ENCODE peak calls at places on chromosome 16, in six cellular contexts. P is cardiac fibroblast, F is K562, Y is A549, L is progenitor cell of endocrine pancreas, A is AG10803. C is an unnamed sample.

GRCh38 chr16:578870-579405 is 9.2 kb downstream of the PIGQ start:
- DNase-seq in P (peak), F (peak), Y (peak), L (peak), A (peak), C (no peak)

GRCh38 chr16:55949518-55949917 is 74.3 kb upstream of the CES5A start:
- DNase-seq in P (peak), F (no peak), Y (no peak), L (no peak), A (peak), C (no peak)

GRCh38 chr16:117381-118365 is 20.8 kb downstream of the NPRL3 start:
- DNase-seq in P (peak), F (peak), Y (peak), L (peak), A (peak), C (peak)

GRCh38 chr16:85577899-85578598 is 35.1 kb upstream of the GSE1 start:
- DNase-seq in P (no peak), F (no peak), Y (no peak), L (no peak), A (no peak), C (no peak)

GRCh38 chr16:1877089-1877488 is 5.1 kb upstream of the MEIOB start:
- DNase-seq in P (no peak), F (no peak), Y (no peak), L (no peak), A (no peak), C (no peak)

GRCh38 chr16:50025544-50025931 is 513 bp downstream of the CNEP1R1 start:
- DNase-seq in P (peak), F (peak), Y (peak), L (no peak), A (peak), C (no peak)

GRCh38 chr16:46658925-46659324 is 30.1 kb downstream of the VPS35 start:
- DNase-seq in P (no peak), F (no peak), Y (no peak), L (no peak), A (no peak), C (no peak)

GRCh38 chr16:84020353-84020752 is 22.2 kb downstream of the SLC38A8 start:
- DNase-seq in P (no peak), F (no peak), Y (no peak), L (no peak), A (no peak), C (no peak)

GRCh38 chr16:51854401-51854951 is 692.5 kb downstream of the TOX3 start:
- DNase-seq in P (no peak), F (no peak), Y (no peak), L (no peak), A (peak), C (no peak)

GRCh38 chr16:87076950-87077749 is 240.0 kb downstream of the C16orf95 start:
- DNase-seq in P (peak), F (peak), Y (peak), L (peak), A (peak), C (peak)

GRCh38 chr16:28867241-28867640 is 3.6 kb downstream of the SH2B1 start:
- DNase-seq in P (no peak), F (no peak), Y (no peak), L (no peak), A (no peak), C (no peak)

GRCh38 chr16:72508196-72508595 is 336.2 kb upstream of the PMFBP1 start:
- DNase-seq in P (peak), F (no peak), Y (no peak), L (no peak), A (peak), C (no peak)

GRCh38 chr16:85923153-85924021 is 24.4 kb downstream of the IRF8 start:
- DNase-seq in P (peak), F (no peak), Y (no peak), L (no peak), A (no peak), C (no peak)

GRCh38 chr16:8862309-8863130 is 6.3 kb downstream of the CARHSP1 start:
- DNase-seq in P (no peak), F (no peak), Y (no peak), L (no peak), A (no peak), C (no peak)

GRCh38 chr16:5982979-5983378 is 885.4 kb upstream of the EEF2KMT start:
- DNase-seq in P (no peak), F (no peak), Y (no peak), L (no peak), A (no peak), C (no peak)

GRCh38 chr16:21656795-21657768 is 4.7 kb upstream of the IGSF6 start:
- DNase-seq in P (peak), F (peak), Y (peak), L (no peak), A (peak), C (no peak)

GRCh38 chr16:56789360-56789759 is 59.4 kb downstream of the NUP93 start:
- DNase-seq in P (peak), F (peak), Y (peak), L (no peak), A (peak), C (no peak)

GRCh38 chr16:56919099-56919800 is 12.7 kb upstream of the HERPUD1 start:
- DNase-seq in P (no peak), F (no peak), Y (no peak), L (no peak), A (no peak), C (no peak)

GRCh38 chr16:82995927-82996441 is 369.2 kb downstream of the CDH13 start:
- DNase-seq in P (peak), F (no peak), Y (no peak), L (no peak), A (peak), C (no peak)

GRCh38 chr16:30095166-30096078 is 591 bp downstream of the YPEL3 start:
- DNase-seq in P (no peak), F (no peak), Y (no peak), L (no peak), A (no peak), C (no peak)

GRCh38 chr16:82695806-82696205 is 69.0 kb downstream of the CDH13 start:
- DNase-seq in P (no peak), F (no peak), Y (no peak), L (no peak), A (no peak), C (no peak)

GRCh38 chr16:66203476-66203875 is 163.0 kb upstream of the CDH5 start:
- DNase-seq in P (no peak), F (no peak), Y (no peak), L (no peak), A (no peak), C (no peak)

GRCh38 chr16:57748596-57748995 is 13.0 kb downstream of the KATNB1 start:
- DNase-seq in P (no peak), F (no peak), Y (no peak), L (no peak), A (no peak), C (no peak)

GRCh38 chr16:70430667-70431536 is 8.0 kb downstream of the ST3GAL2 start:
- DNase-seq in P (no peak), F (peak), Y (no peak), L (no peak), A (no peak), C (no peak)

GRCh38 chr16:79838860-79839259 is 238.3 kb upstream of the MAF start:
- DNase-seq in P (no peak), F (no peak), Y (no peak), L (no peak), A (peak), C (no peak)

GRCh38 chr16:65386707-65387106 is 264.8 kb upstream of the CDH11 start:
- DNase-seq in P (no peak), F (no peak), Y (no peak), L (no peak), A (no peak), C (no peak)

GRCh38 chr16:78915916-78916315 is 684.6 kb downstream of the MAF start:
- DNase-seq in P (no peak), F (no peak), Y (no peak), L (no peak), A (no peak), C (no peak)

GRCh38 chr16:3101018-3101840 is 2.1 kb upstream of the ZSCAN10 start:
- DNase-seq in P (peak), F (peak), Y (peak), L (no peak), A (peak), C (no peak)

GRCh38 chr16:57112403-57113041 is 20.1 kb downstream of the CPNE2 start:
- DNase-seq in P (no peak), F (no peak), Y (no peak), L (no peak), A (no peak), C (no peak)

GRCh38 chr16:4116328-4117249 is at the start of gene ADCY9:
- DNase-seq in P (peak), F (peak), Y (peak), L (peak), A (peak), C (peak)

GRCh38 chr16:75501359-75501758 is 6.1 kb upstream of the CHST6 start:
- DNase-seq in P (no peak), F (no peak), Y (no peak), L (no peak), A (no peak), C (no peak)

GRCh38 chr16:71499775-71500364 is 10.7 kb upstream of the ZNF19 start:
- DNase-seq in P (peak), F (peak), Y (peak), L (peak), A (peak), C (no peak)

GRCh38 chr16:85078176-85078700 is 34.0 kb downstream of the CIBAR2 start:
- DNase-seq in P (no peak), F (no peak), Y (no peak), L (no peak), A (no peak), C (no peak)

GRCh38 chr16:25608002-25608401 is 83.8 kb upstream of the HS3ST4 start:
- DNase-seq in P (no peak), F (no peak), Y (no peak), L (no peak), A (no peak), C (no peak)

GRCh38 chr16:17277981-17278381 is 192.8 kb downstream of the XYLT1 start:
- DNase-seq in P (peak), F (no peak), Y (peak), L (no peak), A (no peak), C (no peak)

GRCh38 chr16:1533443-1533951 is at the start of gene TMEM204:
- DNase-seq in P (peak), F (no peak), Y (no peak), L (no peak), A (peak), C (no peak)

GRCh38 chr16:1428511-1428910 is 2.4 kb upstream of the PERCC1 start:
- DNase-seq in P (peak), F (peak), Y (peak), L (no peak), A (no peak), C (no peak)

GRCh38 chr16:46736695-46737094 is 11.4 kb downstream of the MYLK3 start:
- DNase-seq in P (peak), F (no peak), Y (no peak), L (no peak), A (no peak), C (no peak)

GRCh38 chr16:12160249-12160648 is 183.7 kb downstream of the SNX29 start:
- DNase-seq in P (no peak), F (no peak), Y (no peak), L (no peak), A (peak), C (no peak)

GRCh38 chr16:12157510-12158093 is 181.1 kb downstream of the SNX29 start:
- DNase-seq in P (peak), F (no peak), Y (no peak), L (no peak), A (peak), C (no peak)

GRCh38 chr16:12159672-12160071 is 183.1 kb downstream of the SNX29 start:
- DNase-seq in P (no peak), F (no peak), Y (no peak), L (no peak), A (no peak), C (no peak)

GRCh38 chr16:12159028-12159427 is 182.5 kb downstream of the SNX29 start:
- DNase-seq in P (no peak), F (no peak), Y (no peak), L (no peak), A (no peak), C (no peak)

DNA sequence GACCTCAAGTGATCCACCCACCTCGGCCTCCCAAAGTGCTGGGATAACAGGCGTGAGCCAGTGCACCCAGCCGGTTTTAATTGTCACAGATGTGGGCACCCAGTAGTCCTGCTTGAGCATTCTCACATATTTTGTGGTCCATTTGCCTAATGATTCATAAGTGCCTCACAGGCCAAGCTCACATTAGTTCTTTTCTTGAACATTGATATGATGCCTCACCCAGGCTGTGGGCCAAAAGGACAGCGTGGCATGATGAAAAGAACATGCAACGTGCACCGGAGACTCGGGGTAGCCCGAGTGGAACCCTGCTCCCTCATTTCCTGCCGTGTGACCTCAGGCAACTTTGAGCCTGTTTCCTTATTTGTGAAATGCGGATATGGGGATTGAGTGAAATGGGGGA is 181.9 kb downstream of the SNX29 start:
- DNase-seq in P (peak), F (no peak), Y (no peak), L (no peak), A (peak), C (no peak)
- TF ChIP-seq CTCF in P (no peak), F (no peak), Y (no peak), L (no peak), A (no peak), C (no peak)

GRCh38 chr16:27748868-27749546 is 199.1 kb downstream of the KATNIP start:
- DNase-seq in P (peak), F (peak), Y (peak), L (no peak), A (peak), C (no peak)
- TF ChIP-seq CTCF in P (peak), F (peak), Y (no peak), L (peak), A (peak), C (peak)

GRCh38 chr16:10988164-10988803 is 43.9 kb downstream of the CLEC16A start:
- DNase-seq in P (no peak), F (peak), Y (peak), L (no peak), A (no peak), C (no peak)
- TF ChIP-seq CTCF in P (peak), F (peak), Y (no peak), L (peak), A (peak), C (peak)

GRCh38 chr16:15881794-15882379 is 6.5 kb downstream of the CEP20 start:
- DNase-seq in P (no peak), F (no peak), Y (no peak), L (no peak), A (no peak), C (no peak)
- TF ChIP-seq CTCF in P (no peak), F (no peak), Y (no peak), L (no peak), A (no peak), C (no peak)

DNA sequence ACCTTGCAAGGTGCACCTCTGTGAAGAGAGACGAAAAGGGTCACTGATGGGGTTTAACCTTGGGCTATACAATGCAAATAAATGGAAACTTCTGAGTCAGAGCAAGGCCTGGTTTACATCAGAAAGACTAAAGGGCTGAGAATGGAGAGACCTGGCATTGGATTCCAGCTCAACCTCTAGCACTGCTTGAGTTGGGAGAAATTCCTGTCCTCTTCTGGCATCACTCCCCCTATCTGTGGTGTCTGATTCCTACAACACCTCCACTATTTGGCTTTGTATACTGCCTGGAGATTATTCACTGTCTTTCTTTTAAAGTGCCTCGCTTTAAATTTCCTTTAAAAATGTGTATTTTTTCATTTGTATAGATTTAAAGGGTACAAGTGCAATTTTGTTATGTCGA is 68.8 kb downstream of the GPR139 start:
- DNase-seq in P (no peak), F (no peak), Y (no peak), L (no peak), A (no peak), C (no peak)
- TF ChIP-seq CTCF in P (no peak), F (peak), Y (no peak), L (peak), A (no peak), C (peak)

GRCh38 chr16:89383095-89384003 is 107.0 kb downstream of the ANKRD11 start:
- DNase-seq in P (peak), F (peak), Y (no peak), L (peak), A (no peak), C (no peak)
- TF ChIP-seq CTCF in P (peak), F (peak), Y (no peak), L (peak), A (no peak), C (peak)

GRCh38 chr16:48831081-48831722 is 221.2 kb upstream of the N4BP1 start:
- DNase-seq in P (no peak), F (peak), Y (peak), L (no peak), A (no peak), C (no peak)
- TF ChIP-seq CTCF in P (no peak), F (no peak), Y (no peak), L (peak), A (no peak), C (peak)